ENCODE peak calls at places on chromosomes 12 and 14, in ten cellular contexts. One of them, this sample, is unnamed.

GRCh38 chr14:53355581-53356112 is 202.5 kb upstream of the DDHD1 start:
- DNase-seq in adrenal gland: no peak
- DNase-seq in RWPE1: peak
- DNase-seq in fibroblast of mammary gland: peak
- DNase-seq in H9: peak
- DNase-seq in endothelial cell: peak
- DNase-seq in CD4-positive, alpha-beta T cell: no peak
- DNase-seq in activated B cell treated with CpG ODN at 0.5 μM for 24 hours: no peak
- DNase-seq in neural progenitor cell: peak
- DNase-seq in PC-9: peak
- DNase-seq in this sample: no peak

GRCh38 chr12:53975019-53975815 is 463 bp upstream of the HOTAIR start:
- DNase-seq in adrenal gland: no peak
- DNase-seq in RWPE1: no peak
- DNase-seq in fibroblast of mammary gland: no peak
- DNase-seq in H9: peak
- DNase-seq in endothelial cell: no peak
- DNase-seq in CD4-positive, alpha-beta T cell: no peak
- DNase-seq in activated B cell treated with CpG ODN at 0.5 μM for 24 hours: no peak
- DNase-seq in neural progenitor cell: peak
- DNase-seq in PC-9: no peak
- DNase-seq in this sample: no peak

GRCh38 chr14:99779751-99780150 is 13.5 kb upstream of the EML1 start:
- DNase-seq in adrenal gland: no peak
- DNase-seq in RWPE1: no peak
- DNase-seq in fibroblast of mammary gland: peak
- DNase-seq in H9: no peak
- DNase-seq in endothelial cell: no peak
- DNase-seq in CD4-positive, alpha-beta T cell: no peak
- DNase-seq in activated B cell treated with CpG ODN at 0.5 μM for 24 hours: no peak
- DNase-seq in neural progenitor cell: no peak
- DNase-seq in PC-9: peak
- DNase-seq in this sample: no peak

GRCh38 chr14:45610303-45610702 is 357.3 kb upstream of the MIS18BP1 start:
- DNase-seq in adrenal gland: no peak
- DNase-seq in RWPE1: peak
- DNase-seq in fibroblast of mammary gland: peak
- DNase-seq in H9: no peak
- DNase-seq in endothelial cell: no peak
- DNase-seq in CD4-positive, alpha-beta T cell: no peak
- DNase-seq in activated B cell treated with CpG ODN at 0.5 μM for 24 hours: no peak
- DNase-seq in neural progenitor cell: peak
- DNase-seq in PC-9: no peak
- DNase-seq in this sample: no peak

GRCh38 chr12:28795306-28795705 is 353.8 kb upstream of the FAR2 start:
- DNase-seq in adrenal gland: no peak
- DNase-seq in RWPE1: no peak
- DNase-seq in fibroblast of mammary gland: peak
- DNase-seq in H9: no peak
- DNase-seq in endothelial cell: no peak
- DNase-seq in CD4-positive, alpha-beta T cell: no peak
- DNase-seq in activated B cell treated with CpG ODN at 0.5 μM for 24 hours: no peak
- DNase-seq in neural progenitor cell: no peak
- DNase-seq in PC-9: no peak
- DNase-seq in this sample: no peak

GRCh38 chr12:9651265-9651729 is 18.2 kb upstream of the CLEC2D start:
- DNase-seq in adrenal gland: no peak
- DNase-seq in RWPE1: no peak
- DNase-seq in fibroblast of mammary gland: peak
- DNase-seq in H9: no peak
- DNase-seq in endothelial cell: no peak
- DNase-seq in CD4-positive, alpha-beta T cell: no peak
- DNase-seq in activated B cell treated with CpG ODN at 0.5 μM for 24 hours: no peak
- DNase-seq in neural progenitor cell: no peak
- DNase-seq in PC-9: no peak
- DNase-seq in this sample: no peak

GRCh38 chr14:50804181-50804721 is 26.7 kb downstream of the NIN start:
- DNase-seq in adrenal gland: no peak
- DNase-seq in RWPE1: no peak
- DNase-seq in fibroblast of mammary gland: peak
- DNase-seq in H9: no peak
- DNase-seq in endothelial cell: no peak
- DNase-seq in CD4-positive, alpha-beta T cell: no peak
- DNase-seq in activated B cell treated with CpG ODN at 0.5 μM for 24 hours: no peak
- DNase-seq in neural progenitor cell: no peak
- DNase-seq in PC-9: no peak
- DNase-seq in this sample: no peak

GRCh38 chr14:94890755-94891154 is 120.8 kb upstream of the GSC start:
- DNase-seq in adrenal gland: no peak
- DNase-seq in RWPE1: no peak
- DNase-seq in fibroblast of mammary gland: no peak
- DNase-seq in H9: no peak
- DNase-seq in endothelial cell: no peak
- DNase-seq in CD4-positive, alpha-beta T cell: no peak
- DNase-seq in activated B cell treated with CpG ODN at 0.5 μM for 24 hours: no peak
- DNase-seq in neural progenitor cell: no peak
- DNase-seq in PC-9: no peak
- DNase-seq in this sample: no peak

GRCh38 chr14:27409936-27410335 is 812.1 kb upstream of the NOVA1 start:
- DNase-seq in adrenal gland: no peak
- DNase-seq in RWPE1: no peak
- DNase-seq in fibroblast of mammary gland: no peak
- DNase-seq in H9: no peak
- DNase-seq in endothelial cell: no peak
- DNase-seq in CD4-positive, alpha-beta T cell: no peak
- DNase-seq in activated B cell treated with CpG ODN at 0.5 μM for 24 hours: no peak
- DNase-seq in neural progenitor cell: no peak
- DNase-seq in PC-9: no peak
- DNase-seq in this sample: no peak

GRCh38 chr12:70643927-70644326 is 6.7 kb upstream of the PTPRB start:
- DNase-seq in adrenal gland: no peak
- DNase-seq in RWPE1: no peak
- DNase-seq in fibroblast of mammary gland: no peak
- DNase-seq in H9: no peak
- DNase-seq in endothelial cell: no peak
- DNase-seq in CD4-positive, alpha-beta T cell: no peak
- DNase-seq in activated B cell treated with CpG ODN at 0.5 μM for 24 hours: no peak
- DNase-seq in neural progenitor cell: no peak
- DNase-seq in PC-9: peak
- DNase-seq in this sample: no peak

GRCh38 chr14:58826845-58827686 is 189.3 kb downstream of the DACT1 start:
- DNase-seq in adrenal gland: no peak
- DNase-seq in RWPE1: no peak
- DNase-seq in fibroblast of mammary gland: peak
- DNase-seq in H9: no peak
- DNase-seq in endothelial cell: no peak
- DNase-seq in CD4-positive, alpha-beta T cell: no peak
- DNase-seq in activated B cell treated with CpG ODN at 0.5 μM for 24 hours: no peak
- DNase-seq in neural progenitor cell: no peak
- DNase-seq in PC-9: no peak
- DNase-seq in this sample: no peak

GRCh38 chr12:89762498-89763170 is 54.0 kb upstream of the ATP2B1 start:
- DNase-seq in adrenal gland: no peak
- DNase-seq in RWPE1: no peak
- DNase-seq in fibroblast of mammary gland: no peak
- DNase-seq in H9: no peak
- DNase-seq in endothelial cell: no peak
- DNase-seq in CD4-positive, alpha-beta T cell: no peak
- DNase-seq in activated B cell treated with CpG ODN at 0.5 μM for 24 hours: no peak
- DNase-seq in neural progenitor cell: no peak
- DNase-seq in PC-9: peak
- DNase-seq in this sample: no peak

GRCh38 chr14:68687746-68688145 is 105.1 kb downstream of the ZFP36L1 start:
- DNase-seq in adrenal gland: no peak
- DNase-seq in RWPE1: peak
- DNase-seq in fibroblast of mammary gland: peak
- DNase-seq in H9: no peak
- DNase-seq in endothelial cell: no peak
- DNase-seq in CD4-positive, alpha-beta T cell: no peak
- DNase-seq in activated B cell treated with CpG ODN at 0.5 μM for 24 hours: no peak
- DNase-seq in neural progenitor cell: no peak
- DNase-seq in PC-9: peak
- DNase-seq in this sample: no peak

GRCh38 chr14:22428681-22429315 is 160.2 kb downstream of the DAD1 start:
- DNase-seq in adrenal gland: no peak
- DNase-seq in RWPE1: no peak
- DNase-seq in fibroblast of mammary gland: peak
- DNase-seq in H9: no peak
- DNase-seq in endothelial cell: no peak
- DNase-seq in CD4-positive, alpha-beta T cell: no peak
- DNase-seq in activated B cell treated with CpG ODN at 0.5 μM for 24 hours: no peak
- DNase-seq in neural progenitor cell: no peak
- DNase-seq in PC-9: no peak
- DNase-seq in this sample: no peak

GRCh38 chr14:84707830-84708229 is 822.1 kb upstream of the FLRT2 start:
- DNase-seq in adrenal gland: no peak
- DNase-seq in RWPE1: no peak
- DNase-seq in fibroblast of mammary gland: no peak
- DNase-seq in H9: no peak
- DNase-seq in endothelial cell: no peak
- DNase-seq in CD4-positive, alpha-beta T cell: no peak
- DNase-seq in activated B cell treated with CpG ODN at 0.5 μM for 24 hours: no peak
- DNase-seq in neural progenitor cell: peak
- DNase-seq in PC-9: no peak
- DNase-seq in this sample: no peak

GRCh38 chr14:54566410-54567223 is at the start of gene SAMD4A:
- DNase-seq in adrenal gland: peak
- DNase-seq in RWPE1: peak
- DNase-seq in fibroblast of mammary gland: peak
- DNase-seq in H9: peak
- DNase-seq in endothelial cell: peak
- DNase-seq in CD4-positive, alpha-beta T cell: peak
- DNase-seq in activated B cell treated with CpG ODN at 0.5 μM for 24 hours: peak
- DNase-seq in neural progenitor cell: peak
- DNase-seq in PC-9: peak
- DNase-seq in this sample: peak
- TF ChIP-seq CTCF in adrenal gland: peak
- TF ChIP-seq CTCF in RWPE1: peak
- TF ChIP-seq CTCF in fibroblast of mammary gland: peak
- TF ChIP-seq CTCF in H9: peak
- TF ChIP-seq CTCF in endothelial cell: peak
- TF ChIP-seq CTCF in CD4-positive, alpha-beta T cell: no peak
- TF ChIP-seq CTCF in activated B cell treated with CpG ODN at 0.5 μM for 24 hours: no peak
- TF ChIP-seq CTCF in neural progenitor cell: peak
- TF ChIP-seq CTCF in PC-9: peak
- TF ChIP-seq CTCF in this sample: peak

GRCh38 chr12:46379352-46379751 is 6.8 kb upstream of the SLC38A2 start:
- DNase-seq in adrenal gland: no peak
- DNase-seq in RWPE1: no peak
- DNase-seq in fibroblast of mammary gland: no peak
- DNase-seq in H9: no peak
- DNase-seq in endothelial cell: no peak
- DNase-seq in CD4-positive, alpha-beta T cell: no peak
- DNase-seq in activated B cell treated with CpG ODN at 0.5 μM for 24 hours: no peak
- DNase-seq in neural progenitor cell: no peak
- DNase-seq in PC-9: no peak
- DNase-seq in this sample: no peak
- TF ChIP-seq CTCF in adrenal gland: no peak
- TF ChIP-seq CTCF in RWPE1: no peak
- TF ChIP-seq CTCF in fibroblast of mammary gland: no peak
- TF ChIP-seq CTCF in H9: no peak
- TF ChIP-seq CTCF in endothelial cell: no peak
- TF ChIP-seq CTCF in CD4-positive, alpha-beta T cell: no peak
- TF ChIP-seq CTCF in activated B cell treated with CpG ODN at 0.5 μM for 24 hours: no peak
- TF ChIP-seq CTCF in neural progenitor cell: no peak
- TF ChIP-seq CTCF in PC-9: no peak
- TF ChIP-seq CTCF in this sample: no peak

GRCh38 chr12:80711866-80712265 is 4.4 kb downstream of the MYF6 start:
- DNase-seq in adrenal gland: no peak
- DNase-seq in RWPE1: no peak
- DNase-seq in fibroblast of mammary gland: no peak
- DNase-seq in H9: no peak
- DNase-seq in endothelial cell: no peak
- DNase-seq in CD4-positive, alpha-beta T cell: no peak
- DNase-seq in activated B cell treated with CpG ODN at 0.5 μM for 24 hours: no peak
- DNase-seq in neural progenitor cell: no peak
- DNase-seq in PC-9: no peak
- DNase-seq in this sample: no peak

GRCh38 chr12:80707830-80708534 is 548 bp downstream of the MYF6 start:
- DNase-seq in adrenal gland: no peak
- DNase-seq in RWPE1: no peak
- DNase-seq in fibroblast of mammary gland: no peak
- DNase-seq in H9: no peak
- DNase-seq in endothelial cell: peak
- DNase-seq in CD4-positive, alpha-beta T cell: no peak
- DNase-seq in activated B cell treated with CpG ODN at 0.5 μM for 24 hours: no peak
- DNase-seq in neural progenitor cell: peak
- DNase-seq in PC-9: no peak
- DNase-seq in this sample: no peak

GRCh38 chr12:80710727-80711066 is 3.3 kb downstream of the MYF6 start:
- DNase-seq in adrenal gland: no peak
- DNase-seq in RWPE1: no peak
- DNase-seq in fibroblast of mammary gland: no peak
- DNase-seq in H9: no peak
- DNase-seq in endothelial cell: no peak
- DNase-seq in CD4-positive, alpha-beta T cell: no peak
- DNase-seq in activated B cell treated with CpG ODN at 0.5 μM for 24 hours: no peak
- DNase-seq in neural progenitor cell: no peak
- DNase-seq in PC-9: no peak
- DNase-seq in this sample: no peak

GRCh38 chr12:80708535-80709328 is 1.3 kb downstream of the MYF6 start:
- DNase-seq in adrenal gland: no peak
- DNase-seq in RWPE1: no peak
- DNase-seq in fibroblast of mammary gland: peak
- DNase-seq in H9: peak
- DNase-seq in endothelial cell: peak
- DNase-seq in CD4-positive, alpha-beta T cell: no peak
- DNase-seq in activated B cell treated with CpG ODN at 0.5 μM for 24 hours: no peak
- DNase-seq in neural progenitor cell: peak
- DNase-seq in PC-9: no peak
- DNase-seq in this sample: no peak

GRCh38 chr12:80709811-80710726 is 2.6 kb downstream of the MYF6 start:
- DNase-seq in adrenal gland: no peak
- DNase-seq in RWPE1: no peak
- DNase-seq in fibroblast of mammary gland: no peak
- DNase-seq in H9: peak
- DNase-seq in endothelial cell: no peak
- DNase-seq in CD4-positive, alpha-beta T cell: no peak
- DNase-seq in activated B cell treated with CpG ODN at 0.5 μM for 24 hours: no peak
- DNase-seq in neural progenitor cell: peak
- DNase-seq in PC-9: no peak
- DNase-seq in this sample: no peak
- TF ChIP-seq CTCF in adrenal gland: peak
- TF ChIP-seq CTCF in RWPE1: no peak
- TF ChIP-seq CTCF in fibroblast of mammary gland: peak
- TF ChIP-seq CTCF in H9: peak
- TF ChIP-seq CTCF in endothelial cell: peak
- TF ChIP-seq CTCF in CD4-positive, alpha-beta T cell: no peak
- TF ChIP-seq CTCF in activated B cell treated with CpG ODN at 0.5 μM for 24 hours: no peak
- TF ChIP-seq CTCF in neural progenitor cell: peak
- TF ChIP-seq CTCF in PC-9: peak
- TF ChIP-seq CTCF in this sample: peak

DNA sequence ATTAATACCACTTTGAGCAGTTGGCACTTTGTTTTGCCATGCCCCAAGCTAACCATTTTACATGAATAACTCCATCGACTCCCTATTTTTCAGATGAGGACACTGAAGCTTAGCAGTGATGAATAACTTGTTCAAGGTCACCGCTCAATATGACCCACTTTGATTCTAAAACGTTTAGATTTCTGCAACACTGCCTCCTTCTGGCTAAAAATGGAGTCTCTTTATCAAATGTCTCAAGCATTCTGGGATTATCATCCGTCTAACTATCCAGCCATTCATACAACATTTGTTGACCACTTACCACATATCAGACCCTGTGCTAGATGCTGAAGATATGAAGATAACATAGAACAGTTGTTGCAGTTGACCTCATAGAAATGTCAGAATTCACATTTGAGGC is 298.0 kb downstream of the PPFIA2 start:
- DNase-seq in adrenal gland: no peak
- DNase-seq in RWPE1: no peak
- DNase-seq in fibroblast of mammary gland: no peak
- DNase-seq in H9: no peak
- DNase-seq in endothelial cell: no peak
- DNase-seq in CD4-positive, alpha-beta T cell: no peak
- DNase-seq in activated B cell treated with CpG ODN at 0.5 μM for 24 hours: no peak
- DNase-seq in neural progenitor cell: no peak
- DNase-seq in PC-9: no peak
- DNase-seq in this sample: no peak
- TF ChIP-seq CTCF in adrenal gland: no peak
- TF ChIP-seq CTCF in RWPE1: no peak
- TF ChIP-seq CTCF in fibroblast of mammary gland: peak
- TF ChIP-seq CTCF in H9: peak
- TF ChIP-seq CTCF in endothelial cell: peak
- TF ChIP-seq CTCF in CD4-positive, alpha-beta T cell: no peak
- TF ChIP-seq CTCF in activated B cell treated with CpG ODN at 0.5 μM for 24 hours: no peak
- TF ChIP-seq CTCF in neural progenitor cell: peak
- TF ChIP-seq CTCF in PC-9: no peak
- TF ChIP-seq CTCF in this sample: peak